ENCODE peak calls at places on chromosomes 3 and 15, in six cellular contexts. W is cardiac fibroblast, F is SJSA1, U is Calu3, B is EH, S is HS-5. D is an unnamed sample.

GRCh38 chr3:7800006-7800780 is 701.4 kb upstream of the LMCD1 start:
- DNase-seq in U (no peak), W (peak; percentile 34), B (no peak), S (no peak), F (no peak), D (peak; percentile 36)

GRCh38 chr3:105369501-105370371 is 3.0 kb downstream of the ALCAM start:
- DNase-seq in F (peak; percentile 82), W (peak; percentile 81), S (no peak), B (peak; percentile 82), U (peak; percentile 66), D (peak; percentile 72)

GRCh38 chr3:149579838-149580542 is 77.8 kb downstream of the WWTR1 start:
- DNase-seq in W (no peak), U (no peak), S (peak; percentile 70), F (peak; percentile 77), B (peak; percentile 65), D (no peak)

GRCh38 chr3:99915911-99916310 is 98.2 kb downstream of the CMSS1 start:
- DNase-seq in F (no peak), S (no peak), B (no peak), U (no peak), W (no peak), D (no peak)

GRCh38 chr15:71114066-71114680 is 1.1 kb upstream of the THSD4 start:
- DNase-seq in S (no peak), W (no peak), B (no peak), F (no peak), U (no peak), D (no peak)

GRCh38 chr3:33060609-33061337 is 36.2 kb downstream of the GLB1 start:
- DNase-seq in S (no peak), F (no peak), B (no peak), W (no peak), U (no peak), D (no peak)

GRCh38 chr15:32838820-32839219 is 121.0 kb downstream of the GREM1 start:
- DNase-seq in S (peak; percentile 87), F (peak; percentile 79), U (no peak), W (peak; percentile 51), B (peak; percentile 99), D (no peak)

GRCh38 chr15:62406268-62406667 is 241.2 kb upstream of the C2CD4B start:
- DNase-seq in U (no peak), F (no peak), W (no peak), S (no peak), B (peak; percentile 32), D (no peak)

GRCh38 chr3:149605902-149606301 is 51.9 kb downstream of the WWTR1 start:
- DNase-seq in F (no peak), W (peak; percentile 50), U (no peak), B (peak; percentile 84), S (no peak), D (no peak)